ENCODE peak calls at places on chromosome 7, in seven cellular contexts. S is mesendoderm, N is H1, P is mesenchymal stem cell, D is H9, O is IMR-90, J is trophoblast cell. Q is an unnamed sample. For H3K79me1, the result is how much of the 10 kb centered on the place peaks cover.

GRCh38 chr7:17247357-17247756 is 51.1 kb upstream of the AHR start:
- DNase-seq in O (no peak), D (no peak), S (peak), J (no peak), P (no peak), N (no peak), Q (no peak)

GRCh38 chr7:55493416-55493815 is 78.9 kb downstream of the VOPP1 start:
- DNase-seq in S (no peak), J (no peak), O (peak), D (no peak), N (no peak), P (no peak), Q (no peak)

GRCh38 chr7:126727930-126728331 is 524.8 kb downstream of the GRM8 start:
- DNase-seq in O (no peak), D (no peak), S (peak), J (no peak), N (no peak), P (peak), Q (no peak)

GRCh38 chr7:157004050-157004838 is 6.2 kb downstream of the MNX1 start:
- DNase-seq in P (peak), O (peak), J (no peak), N (no peak), S (peak), D (no peak), Q (no peak)

GRCh38 chr7:80833289-80834104 is 85.4 kb downstream of the SEMA3C start:
- DNase-seq in S (no peak), O (peak), N (no peak), J (peak), P (no peak), D (no peak), Q (no peak)

GRCh38 chr7:48307041-48307714 is 135.9 kb downstream of the ABCA13 start:
- DNase-seq in P (no peak), S (no peak), O (no peak), N (no peak), D (no peak), J (no peak), Q (no peak)

GRCh38 chr7:11458736-11459483 is 373.1 kb downstream of the THSD7A start:
- DNase-seq in O (peak), J (no peak), S (no peak), N (no peak), P (peak), D (no peak), Q (no peak)

GRCh38 chr7:128911441-128912031 is 1.0 kb upstream of the KCP start:
- DNase-seq in D (peak), J (no peak), P (peak), S (peak), N (peak), O (no peak), Q (no peak)

GRCh38 chr7:103307487-103308231 is 10.4 kb downstream of the PMPCB start:
- DNase-seq in N (no peak), J (no peak), P (peak), S (no peak), D (no peak), O (no peak), Q (no peak)

GRCh38 chr7:123787227-123788007 is 38.6 kb upstream of the WASL start:
- DNase-seq in O (no peak), P (peak), D (no peak), N (no peak), J (peak), S (peak), Q (no peak)

GRCh38 chr7:77415822-77416620 is at the start of gene GSAP:
- DNase-seq in P (peak), S (peak), O (no peak), D (peak), N (peak), J (peak), Q (peak)

GRCh38 chr7:40162516-40162915 is 27.7 kb downstream of the SUGCT start:
- DNase-seq in P (no peak), O (peak), D (no peak), J (peak), S (no peak), N (no peak), Q (no peak)

GRCh38 chr7:82051641-82052040 is 281.8 kb upstream of the HGF start:
- DNase-seq in O (no peak), S (peak), N (no peak), P (peak), J (peak), D (no peak), Q (no peak)

GRCh38 chr7:50302486-50303081 is 1.9 kb upstream of the IKZF1 start:
- DNase-seq in J (peak), D (peak), P (no peak), N (no peak), S (peak), O (no peak), Q (no peak)

GRCh38 chr7:144497296-144497695 is 93.8 kb upstream of the NOBOX start:
- DNase-seq in N (no peak), D (no peak), O (no peak), J (no peak), S (no peak), P (no peak), Q (no peak)

GRCh38 chr7:155144371-155144770 is 74.2 kb downstream of the HTR5A start:
- DNase-seq in S (no peak), N (no peak), O (no peak), P (no peak), D (no peak), J (no peak), Q (no peak)

GRCh38 chr7:99731638-99732374 is 3.2 kb downstream of the CYP3A7 start:
- DNase-seq in O (no peak), N (no peak), P (no peak), S (no peak), D (no peak), J (peak), Q (no peak)

GRCh38 chr7:112400141-112400540 is 50.1 kb upstream of the IFRD1 start:
- DNase-seq in N (no peak), P (peak), D (no peak), S (no peak), O (peak), J (no peak), Q (no peak)

DNA sequence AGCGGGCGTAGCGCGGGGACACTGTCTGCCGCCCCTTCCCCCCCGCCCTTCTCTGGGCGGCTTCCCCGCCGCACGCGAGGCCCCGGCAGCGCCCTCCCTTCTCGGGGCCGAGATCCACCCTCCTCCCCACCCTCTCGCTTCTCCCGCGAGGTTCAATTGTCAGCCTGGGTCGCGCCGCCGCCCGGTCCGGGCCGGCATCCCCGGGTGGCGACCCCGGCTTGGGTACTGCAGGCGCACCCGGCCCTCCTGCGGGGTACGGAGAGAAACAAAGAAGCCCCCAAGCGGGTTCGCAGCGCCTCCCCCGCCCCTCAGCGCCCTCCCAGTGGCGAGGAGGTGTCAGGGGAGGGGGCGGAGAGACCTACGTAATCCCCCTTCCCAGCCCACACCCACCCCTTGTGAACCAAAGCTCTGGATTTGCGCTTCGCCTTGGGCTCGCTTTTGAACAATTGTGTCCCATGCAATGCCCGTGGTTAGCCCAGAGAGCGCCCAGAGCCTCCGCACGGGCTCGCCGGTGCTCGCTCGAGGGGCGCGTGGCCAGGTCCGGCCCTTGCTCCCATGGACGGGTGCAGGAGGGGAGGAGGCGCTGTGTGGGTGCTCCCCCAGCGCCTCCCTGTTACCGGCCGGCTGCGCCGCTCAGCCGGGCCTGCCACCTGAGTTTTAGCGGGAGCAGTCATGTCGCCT is 634 bp downstream of the HECW1 start:
- DNase-seq in S (peak), O (peak), D (peak), N (peak), J (peak), P (peak), Q (peak)
- H3K79me1 ChIP-seq in S (under half), O (under half), D (under half), N (under half), J (under half), P (under half), Q (under half)

DNA sequence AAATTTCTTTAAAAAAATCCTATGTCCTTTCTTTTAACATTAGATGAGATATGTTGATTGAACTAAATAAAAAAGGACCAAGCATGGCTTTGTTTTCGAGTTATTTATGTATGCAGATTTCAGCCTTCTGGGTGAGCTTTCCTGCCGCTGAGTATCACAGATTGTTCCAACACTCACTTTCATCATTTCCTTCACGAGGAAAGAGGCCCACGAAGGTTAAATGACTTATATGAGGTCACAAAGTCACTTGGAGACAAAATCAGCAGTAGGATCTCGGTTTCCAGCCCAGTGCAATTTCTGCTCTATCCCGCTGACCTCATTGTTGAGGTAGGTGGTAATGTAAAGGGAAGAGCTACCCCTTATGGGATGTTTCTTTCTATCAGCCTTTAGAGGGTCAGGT is 226.8 kb downstream of the SKAP2 start:
- DNase-seq in P (no peak), J (no peak), N (no peak), D (no peak), O (no peak), S (no peak), Q (no peak)
- H3K79me1 ChIP-seq in P (under half), J (under half), N (under half), D (under half), O (under half), S (under half), Q (under half)

DNA sequence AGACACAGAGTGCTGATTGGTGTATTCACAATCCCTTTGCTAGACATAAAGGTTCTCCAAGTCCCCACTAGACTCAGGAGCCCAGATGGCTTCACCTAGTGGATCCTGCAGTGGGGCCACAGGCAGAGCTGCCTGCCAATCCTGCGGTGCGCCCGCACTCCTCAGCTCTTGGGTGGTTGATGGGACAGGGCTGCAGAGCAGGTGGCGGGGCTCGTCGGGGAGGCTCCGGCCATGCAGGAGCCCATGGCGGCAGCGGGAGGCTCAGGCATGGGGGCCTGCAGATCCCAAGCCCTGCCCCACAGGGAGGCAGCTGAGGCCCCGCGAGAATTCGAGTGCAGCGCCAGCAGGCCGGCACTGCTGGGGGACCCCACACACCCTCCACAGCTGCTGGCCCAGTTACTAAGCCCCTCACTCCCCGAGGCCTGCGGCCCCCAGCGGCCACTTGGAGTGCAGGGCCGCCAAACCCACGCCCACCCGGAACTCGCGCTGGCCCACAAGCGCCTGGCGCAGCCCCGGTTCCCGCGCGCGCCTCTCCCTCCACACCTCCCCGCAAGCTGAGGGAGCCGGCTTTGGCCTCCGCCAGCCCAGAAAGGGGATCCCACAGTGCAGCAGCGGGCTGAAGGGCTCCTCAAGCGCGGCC is 7.7 kb upstream of the BET1 start:
- DNase-seq in S (no peak), P (no peak), J (no peak), N (no peak), D (peak), O (no peak), Q (no peak)
- H3K79me1 ChIP-seq in S (under half), P (under half), J (under half), N (under half), D (under half), O (under half), Q (under half)

GRCh38 chr7:70015353-70015752 is 417.1 kb downstream of the AUTS2 start:
- DNase-seq in D (no peak), O (no peak), J (no peak), P (no peak), N (no peak), S (no peak), Q (no peak)
- H3K79me1 ChIP-seq in D (under half), O (under half), J (under half), P (under half), N (under half), S (under half), Q (under half)

GRCh38 chr7:142338633-142339501 is 81.0 kb upstream of the PRSS58 start:
- DNase-seq in P (peak), J (no peak), O (peak), S (peak), D (peak), N (peak), Q (peak)
- H3K79me1 ChIP-seq in P (under half), J (under half), O (under half), S (under half), D (under half), N (under half), Q (under half)

GRCh38 chr7:19106308-19107141 is 10.9 kb downstream of the TWIST1 start:
- DNase-seq in P (peak), D (peak), S (peak), O (no peak), N (peak), J (no peak), Q (peak)
- H3K79me1 ChIP-seq in P (under half), D (under half), S (under half), O (under half), N (under half), J (under half), Q (under half)

GRCh38 chr7:137692399-137692798 is 154.4 kb downstream of the DGKI start:
- DNase-seq in S (no peak), P (no peak), N (no peak), D (no peak), O (no peak), J (no peak), Q (no peak)
- H3K79me1 ChIP-seq in S (under half), P (under half), N (under half), D (under half), O (under half), J (under half), Q (under half)

GRCh38 chr7:25906003-25906402 is 246.0 kb upstream of the NFE2L3 start:
- DNase-seq in O (no peak), S (no peak), J (no peak), D (no peak), N (no peak), P (no peak), Q (no peak)
- H3K79me1 ChIP-seq in O (under half), S (under half), J (under half), D (under half), N (under half), P (under half), Q (under half)

GRCh38 chr7:122488241-122488640 is 183.7 kb upstream of the FEZF1 start:
- DNase-seq in D (no peak), S (no peak), J (no peak), O (no peak), N (no peak), P (no peak), Q (no peak)
- H3K79me1 ChIP-seq in D (under half), S (under half), J (under half), O (under half), N (under half), P (under half), Q (under half)

DNA sequence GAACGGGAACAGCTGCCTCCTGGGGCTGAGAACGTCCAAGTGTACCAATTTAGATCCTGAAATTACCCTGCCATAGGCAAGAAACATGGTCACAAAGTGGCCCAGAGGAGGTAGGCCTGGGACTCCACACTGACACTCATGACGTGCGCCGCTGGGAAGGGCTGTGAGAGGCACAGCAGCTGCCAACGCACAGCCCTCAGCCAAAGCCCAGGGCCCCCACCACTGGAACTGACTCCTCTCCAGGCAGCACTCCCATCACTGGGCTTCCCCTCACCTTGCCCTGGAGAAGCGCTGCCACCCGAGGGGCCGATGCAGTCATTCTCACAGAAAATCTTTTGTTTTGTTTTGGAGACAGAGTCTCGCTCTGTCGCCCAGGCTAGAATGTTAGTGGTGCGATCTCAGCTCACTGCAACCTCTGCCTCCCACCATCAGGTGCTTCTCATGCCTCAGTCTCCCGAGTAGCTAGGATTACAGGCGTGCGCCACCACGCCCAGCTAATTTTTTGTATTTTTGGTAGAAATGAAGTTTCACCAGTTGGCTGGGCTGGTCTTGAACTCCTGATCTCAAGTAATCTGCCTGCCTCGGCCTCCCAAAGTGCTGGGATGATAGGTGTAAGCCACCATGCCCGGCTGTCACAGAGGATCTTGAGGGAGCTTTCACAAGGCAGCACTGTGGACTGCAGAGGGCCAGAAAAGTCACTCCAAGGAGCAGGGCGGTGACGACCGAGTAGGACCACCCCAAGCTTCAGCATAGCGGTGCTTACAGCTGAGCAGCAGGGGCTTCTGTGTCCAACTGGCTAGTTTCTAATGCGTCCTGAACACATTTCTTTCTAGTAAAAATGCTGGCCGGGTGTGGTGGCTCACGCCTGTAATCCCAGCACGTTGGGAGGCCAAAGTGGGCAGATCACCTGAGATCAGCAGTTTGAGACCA is 13.5 kb downstream of the GUSB start:
- DNase-seq in O (no peak), N (no peak), D (no peak), J (no peak), P (no peak), S (no peak), Q (no peak)
- H3K79me1 ChIP-seq in O (under half), N (under half), D (under half), J (under half), P (under half), S (under half), Q (under half)

Q was measured in neuronal stem cell.